ENCODE peak calls at places on chromosomes 11 and 22, in five cellular contexts. One of them, this sample, is unnamed.

GRCh38 chr11:46039990-46040389 is 81.3 kb downstream of the PHF21A start:
- DNase-seq in HepG2: no peak
- DNase-seq in H1: no peak
- DNase-seq in GM12878: no peak
- DNase-seq in HCT116: no peak
- DNase-seq in this sample: no peak

GRCh38 chr11:107370390-107370789 is 87.2 kb downstream of the CWF19L2 start:
- DNase-seq in HepG2: no peak
- DNase-seq in GM12878: peak
- DNase-seq in H1: no peak
- DNase-seq in HCT116: no peak
- DNase-seq in this sample: no peak

GRCh38 chr22:36923458-36923784 is 10.0 kb downstream of the CSF2RB start:
- DNase-seq in GM12878: no peak
- DNase-seq in HepG2: no peak
- DNase-seq in HCT116: no peak
- DNase-seq in H1: no peak
- DNase-seq in this sample: no peak

GRCh38 chr11:104873252-104873651 is 25.0 kb downstream of the CASP12 start:
- DNase-seq in GM12878: no peak
- DNase-seq in HepG2: no peak
- DNase-seq in HCT116: no peak
- DNase-seq in H1: no peak
- DNase-seq in this sample: no peak

GRCh38 chr22:36926309-36926708 is 12.9 kb downstream of the CSF2RB start:
- DNase-seq in HepG2: no peak
- DNase-seq in H1: no peak
- DNase-seq in HCT116: no peak
- DNase-seq in GM12878: no peak
- DNase-seq in this sample: no peak

GRCh38 chr11:3849297-3849874 is 6.1 kb upstream of the STIM1 start:
- DNase-seq in GM12878: no peak
- DNase-seq in H1: no peak
- DNase-seq in HCT116: no peak
- DNase-seq in HepG2: peak
- DNase-seq in this sample: no peak

GRCh38 chr22:28106601-28107000 is 187.5 kb upstream of the PITPNB start:
- DNase-seq in H1: no peak
- DNase-seq in HCT116: no peak
- DNase-seq in GM12878: no peak
- DNase-seq in HepG2: no peak
- DNase-seq in this sample: no peak

GRCh38 chr11:60782393-60783140 is 2.6 kb upstream of the MS4A10 start:
- DNase-seq in HepG2: no peak
- DNase-seq in HCT116: no peak
- DNase-seq in H1: no peak
- DNase-seq in GM12878: no peak
- DNase-seq in this sample: no peak

GRCh38 chr11:22808559-22809197 is 20.9 kb downstream of the SVIP start:
- DNase-seq in GM12878: no peak
- DNase-seq in HepG2: no peak
- DNase-seq in HCT116: no peak
- DNase-seq in H1: no peak
- DNase-seq in this sample: no peak

GRCh38 chr11:64249563-64250405 is 1.5 kb upstream of the PLCB3 start:
- DNase-seq in H1: no peak
- DNase-seq in HepG2: no peak
- DNase-seq in HCT116: no peak
- DNase-seq in GM12878: no peak
- DNase-seq in this sample: no peak

GRCh38 chr11:121563003-121563402 is 110.2 kb upstream of the SORL1-AS1 start:
- DNase-seq in HCT116: no peak
- DNase-seq in HepG2: no peak
- DNase-seq in H1: no peak
- DNase-seq in GM12878: no peak
- DNase-seq in this sample: no peak

GRCh38 chr11:16217631-16218030 is 138.7 kb downstream of the SOX6 start:
- DNase-seq in H1: no peak
- DNase-seq in HCT116: no peak
- DNase-seq in GM12878: no peak
- DNase-seq in HepG2: no peak
- DNase-seq in this sample: no peak

GRCh38 chr11:27277843-27278242 is 85.2 kb downstream of the CCDC34 start:
- DNase-seq in GM12878: no peak
- DNase-seq in H1: no peak
- DNase-seq in HepG2: no peak
- DNase-seq in HCT116: no peak
- DNase-seq in this sample: no peak

GRCh38 chr11:88701816-88702215 is 364.0 kb downstream of the GRM5 start:
- DNase-seq in HepG2: no peak
- DNase-seq in GM12878: no peak
- DNase-seq in H1: no peak
- DNase-seq in HCT116: no peak
- DNase-seq in this sample: no peak

GRCh38 chr22:46769191-46769675 is 6.8 kb downstream of the TBC1D22A start:
- DNase-seq in HCT116: no peak
- DNase-seq in HepG2: no peak
- DNase-seq in H1: no peak
- DNase-seq in GM12878: no peak
- DNase-seq in this sample: no peak

GRCh38 chr11:24679686-24680318 is 182.9 kb downstream of the LUZP2 start:
- DNase-seq in GM12878: no peak
- DNase-seq in HepG2: no peak
- DNase-seq in HCT116: no peak
- DNase-seq in H1: peak
- DNase-seq in this sample: no peak

GRCh38 chr22:41664490-41664889 is 24.2 kb downstream of the SNU13 start:
- DNase-seq in HCT116: no peak
- DNase-seq in HepG2: no peak
- DNase-seq in GM12878: no peak
- DNase-seq in H1: no peak
- DNase-seq in this sample: no peak

GRCh38 chr11:19728436-19728835 is 15.8 kb downstream of the NAV2 start:
- DNase-seq in H1: no peak
- DNase-seq in GM12878: no peak
- DNase-seq in HepG2: no peak
- DNase-seq in HCT116: no peak
- DNase-seq in this sample: no peak

GRCh38 chr22:50481440-50482106 is at the start of gene ADM2:
- DNase-seq in H1: no peak
- DNase-seq in GM12878: no peak
- DNase-seq in HepG2: peak
- DNase-seq in HCT116: no peak
- DNase-seq in this sample: peak

GRCh38 chr11:19938866-19939265 is 221.4 kb downstream of the DBX1 start:
- DNase-seq in HepG2: no peak
- DNase-seq in H1: no peak
- DNase-seq in HCT116: no peak
- DNase-seq in GM12878: no peak
- DNase-seq in this sample: no peak

GRCh38 chr11:25910090-25910489 is 421.8 kb upstream of the ANO3 start:
- DNase-seq in HCT116: no peak
- DNase-seq in GM12878: no peak
- DNase-seq in HepG2: no peak
- DNase-seq in H1: no peak
- DNase-seq in this sample: no peak

GRCh38 chr11:34208266-34209135 is 103.1 kb downstream of the NAT10 start:
- DNase-seq in H1: no peak
- DNase-seq in HCT116: no peak
- DNase-seq in GM12878: no peak
- DNase-seq in HepG2: peak
- DNase-seq in this sample: no peak

GRCh38 chr11:111531156-111531555 is 9.4 kb upstream of the LAYN start:
- DNase-seq in GM12878: no peak
- DNase-seq in HepG2: no peak
- DNase-seq in H1: no peak
- DNase-seq in HCT116: no peak
- DNase-seq in this sample: no peak

GRCh38 chr11:73531386-73531785 is 66.5 kb downstream of the FAM168A start:
- DNase-seq in HepG2: no peak
- DNase-seq in HCT116: no peak
- DNase-seq in GM12878: no peak
- DNase-seq in H1: no peak
- DNase-seq in this sample: no peak

GRCh38 chr22:37599161-37599560 is 9.5 kb upstream of the GGA1 start:
- DNase-seq in HCT116: no peak
- DNase-seq in GM12878: no peak
- DNase-seq in HepG2: no peak
- DNase-seq in H1: no peak
- DNase-seq in this sample: no peak

GRCh38 chr22:43429426-43429825 is 17.6 kb downstream of the MPPED1 start:
- DNase-seq in H1: no peak
- DNase-seq in HCT116: no peak
- DNase-seq in GM12878: no peak
- DNase-seq in HepG2: no peak
- DNase-seq in this sample: no peak

GRCh38 chr22:22431271-22432220 is 77.0 kb downstream of the ZNF280B start:
- DNase-seq in HCT116: peak
- DNase-seq in H1: no peak
- DNase-seq in GM12878: no peak
- DNase-seq in HepG2: peak
- DNase-seq in this sample: peak

GRCh38 chr11:48098024-48098423 is 117.7 kb downstream of the PTPRJ start:
- DNase-seq in HCT116: no peak
- DNase-seq in HepG2: no peak
- DNase-seq in H1: no peak
- DNase-seq in GM12878: no peak
- DNase-seq in this sample: no peak

GRCh38 chr11:27553186-27553585 is 46.6 kb upstream of the LIN7C start:
- DNase-seq in GM12878: no peak
- DNase-seq in H1: no peak
- DNase-seq in HCT116: no peak
- DNase-seq in HepG2: no peak
- DNase-seq in this sample: no peak

GRCh38 chr22:45226681-45227186 is 14.0 kb downstream of the KIAA0930 start:
- DNase-seq in HepG2: no peak
- DNase-seq in HCT116: no peak
- DNase-seq in GM12878: no peak
- DNase-seq in H1: no peak
- DNase-seq in this sample: no peak

DNA sequence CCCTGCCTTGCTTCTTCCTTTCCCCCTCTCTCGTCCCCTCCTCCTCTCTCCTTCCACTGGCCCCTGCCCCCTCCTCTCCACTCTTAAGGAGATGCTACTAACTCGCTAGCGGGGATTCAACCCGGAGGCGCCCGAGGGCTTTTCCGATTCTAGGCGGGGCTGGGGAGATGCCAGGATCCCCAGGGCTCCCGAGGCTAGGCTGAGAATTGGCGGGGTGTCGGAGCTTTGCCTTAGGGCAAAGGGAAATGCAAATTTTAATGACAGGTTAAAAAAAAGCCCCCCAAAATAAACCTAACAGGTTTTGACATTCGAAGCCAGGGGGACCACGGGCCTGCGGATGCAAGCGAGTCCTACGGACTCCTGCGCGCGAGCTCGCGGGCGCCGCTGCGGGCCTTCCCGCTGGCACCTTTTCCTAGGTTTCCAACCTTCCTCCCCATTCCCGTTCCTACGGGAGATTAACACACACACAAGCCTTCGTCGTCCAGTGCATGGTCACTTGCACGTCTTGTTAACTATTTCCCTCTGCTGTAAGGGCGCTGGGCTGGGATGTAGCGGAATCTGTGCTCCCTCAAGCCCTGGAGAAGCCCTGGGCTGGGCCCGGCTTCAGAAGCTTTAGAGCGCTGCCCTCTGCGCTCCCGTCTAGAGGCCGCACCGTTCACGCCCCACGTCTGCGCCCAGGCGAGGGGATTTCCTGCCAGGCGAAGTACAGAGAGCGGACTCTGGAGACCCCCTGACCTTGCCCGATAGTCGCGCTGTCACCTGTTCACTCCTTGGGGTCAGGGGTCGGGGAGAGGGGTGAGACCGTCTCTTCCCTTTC is 725 bp upstream of the ALX4 start:
- DNase-seq in HCT116: no peak
- DNase-seq in HepG2: no peak
- DNase-seq in H1: no peak
- DNase-seq in GM12878: no peak
- DNase-seq in this sample: no peak
- TF ChIP-seq JUND in HCT116: no peak
- TF ChIP-seq JUND in HepG2: no peak
- TF ChIP-seq JUND in H1: no peak
- TF ChIP-seq JUND in GM12878: no peak
- TF ChIP-seq JUND in this sample: no peak

DNA sequence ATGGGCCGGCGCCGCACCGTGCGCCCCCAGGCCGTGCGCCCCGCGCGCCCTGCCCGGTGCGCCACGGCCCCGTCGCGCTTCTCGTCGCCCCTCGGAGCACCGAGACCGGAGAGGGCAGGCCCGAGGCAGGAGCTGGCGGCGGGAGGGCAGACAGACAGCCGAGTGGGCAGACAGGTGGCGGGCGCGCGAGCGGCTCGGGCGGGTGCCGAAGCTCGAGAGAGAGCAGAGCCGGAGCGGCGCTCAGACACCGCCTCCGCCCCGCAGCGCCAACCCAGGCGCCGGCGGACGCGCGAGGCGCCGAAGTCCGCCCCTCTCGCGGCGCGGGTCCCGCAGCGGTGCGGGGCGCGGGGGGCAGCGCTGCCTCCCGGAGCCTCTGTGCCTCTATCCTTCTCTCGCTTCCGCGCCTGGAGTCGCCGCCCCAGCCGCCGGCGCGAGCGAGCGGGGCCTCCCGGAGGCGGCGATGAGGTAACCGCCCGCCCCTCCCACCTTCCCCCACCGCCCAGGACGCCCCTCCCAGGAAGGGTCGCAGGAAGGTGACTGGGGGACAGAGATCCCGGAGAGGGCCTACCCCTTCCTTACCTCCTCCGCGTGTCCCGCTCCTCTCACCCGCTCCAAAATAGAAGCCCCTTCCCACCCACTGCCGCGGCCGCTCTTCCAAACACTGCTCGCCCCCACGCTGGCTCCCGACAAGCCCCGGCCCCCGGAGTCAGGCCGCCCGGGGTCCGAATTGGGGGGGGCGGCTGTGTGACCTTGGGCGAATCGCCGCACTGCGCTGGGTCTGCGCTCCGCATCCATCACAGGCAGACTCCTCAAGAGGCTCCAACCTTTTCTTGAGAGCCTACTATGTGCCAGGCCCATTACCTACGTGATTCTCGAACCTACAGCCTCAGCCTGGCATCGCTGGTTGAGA is at the start of gene RASL10A:
- DNase-seq in H1: no peak
- DNase-seq in HCT116: no peak
- DNase-seq in GM12878: no peak
- DNase-seq in HepG2: no peak
- DNase-seq in this sample: no peak
- TF ChIP-seq JUND in H1: no peak
- TF ChIP-seq JUND in HCT116: no peak
- TF ChIP-seq JUND in GM12878: no peak
- TF ChIP-seq JUND in HepG2: no peak
- TF ChIP-seq JUND in this sample: no peak

GRCh38 chr11:2142762-2143202 is 3.6 kb upstream of the IGF2 start:
- DNase-seq in H1: no peak
- DNase-seq in HCT116: no peak
- DNase-seq in GM12878: peak
- DNase-seq in HepG2: no peak
- DNase-seq in this sample: peak
- TF ChIP-seq JUND in H1: no peak
- TF ChIP-seq JUND in HCT116: no peak
- TF ChIP-seq JUND in GM12878: no peak
- TF ChIP-seq JUND in HepG2: no peak
- TF ChIP-seq JUND in this sample: no peak

GRCh38 chr11:78586452-78587046 is 11.9 kb upstream of the NARS2 start:
- DNase-seq in HepG2: no peak
- DNase-seq in GM12878: no peak
- DNase-seq in HCT116: no peak
- DNase-seq in H1: no peak
- DNase-seq in this sample: no peak
- TF ChIP-seq JUND in HepG2: no peak
- TF ChIP-seq JUND in GM12878: no peak
- TF ChIP-seq JUND in HCT116: no peak
- TF ChIP-seq JUND in H1: no peak
- TF ChIP-seq JUND in this sample: no peak